ENCODE peak calls at places on chromosome 6, in four cellular contexts. One of them, this sample, is unnamed.

GRCh38 chr6:169897601-169898358 is 146.4 kb downstream of the ERMARD start:
- DNase-seq in activated T-cell treated with anti-CD3 and anti-CD28 coated beads for 24 hours: no peak
- DNase-seq in PC-9: no peak
- DNase-seq in NCI-H1417: no peak
- DNase-seq in this sample: no peak

GRCh38 chr6:41548841-41549642 is 2.9 kb downstream of the FOXP4 start:
- DNase-seq in PC-9: no peak
- DNase-seq in activated T-cell treated with anti-CD3 and anti-CD28 coated beads for 24 hours: no peak
- DNase-seq in NCI-H1417: no peak
- DNase-seq in this sample: no peak

GRCh38 chr6:133945158-133945557 is 7.9 kb upstream of the TBPL1 start:
- DNase-seq in PC-9: peak
- DNase-seq in activated T-cell treated with anti-CD3 and anti-CD28 coated beads for 24 hours: no peak
- DNase-seq in NCI-H1417: no peak
- DNase-seq in this sample: no peak

GRCh38 chr6:149483302-149483701 is 1.5 kb downstream of the ZC3H12D start:
- DNase-seq in activated T-cell treated with anti-CD3 and anti-CD28 coated beads for 24 hours: no peak
- DNase-seq in NCI-H1417: no peak
- DNase-seq in PC-9: no peak
- DNase-seq in this sample: no peak

GRCh38 chr6:116876635-116877611 is at the start of gene RFX6:
- DNase-seq in NCI-H1417: no peak
- DNase-seq in PC-9: no peak
- DNase-seq in activated T-cell treated with anti-CD3 and anti-CD28 coated beads for 24 hours: no peak
- DNase-seq in this sample: no peak

GRCh38 chr6:83536034-83536646 is 23.8 kb downstream of the PRSS35 start:
- DNase-seq in activated T-cell treated with anti-CD3 and anti-CD28 coated beads for 24 hours: peak
- DNase-seq in NCI-H1417: peak
- DNase-seq in PC-9: peak
- DNase-seq in this sample: peak

GRCh38 chr6:34671362-34671761 is 25.2 kb downstream of the ILRUN start:
- DNase-seq in NCI-H1417: no peak
- DNase-seq in activated T-cell treated with anti-CD3 and anti-CD28 coated beads for 24 hours: no peak
- DNase-seq in PC-9: no peak
- DNase-seq in this sample: no peak

GRCh38 chr6:157226026-157226639 is 97.2 kb downstream of the TMEM242 start:
- DNase-seq in NCI-H1417: no peak
- DNase-seq in PC-9: no peak
- DNase-seq in activated T-cell treated with anti-CD3 and anti-CD28 coated beads for 24 hours: no peak
- DNase-seq in this sample: no peak

GRCh38 chr6:145028144-145028818 is 707.0 kb downstream of the EPM2A start:
- DNase-seq in PC-9: peak
- DNase-seq in NCI-H1417: peak
- DNase-seq in activated T-cell treated with anti-CD3 and anti-CD28 coated beads for 24 hours: no peak
- DNase-seq in this sample: no peak

GRCh38 chr6:116764557-116764960 is 960 bp downstream of the FAM162B start:
- DNase-seq in PC-9: no peak
- DNase-seq in NCI-H1417: no peak
- DNase-seq in activated T-cell treated with anti-CD3 and anti-CD28 coated beads for 24 hours: no peak
- DNase-seq in this sample: no peak

GRCh38 chr6:150209415-150209814 is 66.6 kb downstream of the PPP1R14C start:
- DNase-seq in activated T-cell treated with anti-CD3 and anti-CD28 coated beads for 24 hours: no peak
- DNase-seq in NCI-H1417: no peak
- DNase-seq in PC-9: no peak
- DNase-seq in this sample: no peak

GRCh38 chr6:164692772-164693171 is 616.6 kb downstream of the C6orf118 start:
- DNase-seq in PC-9: no peak
- DNase-seq in activated T-cell treated with anti-CD3 and anti-CD28 coated beads for 24 hours: no peak
- DNase-seq in NCI-H1417: no peak
- DNase-seq in this sample: no peak

GRCh38 chr6:15621203-15622044 is 41.4 kb downstream of the DTNBP1 start:
- DNase-seq in PC-9: no peak
- DNase-seq in NCI-H1417: peak
- DNase-seq in activated T-cell treated with anti-CD3 and anti-CD28 coated beads for 24 hours: no peak
- DNase-seq in this sample: peak

GRCh38 chr6:11282245-11282644 is 49.8 kb upstream of the NEDD9 start:
- DNase-seq in PC-9: no peak
- DNase-seq in NCI-H1417: no peak
- DNase-seq in activated T-cell treated with anti-CD3 and anti-CD28 coated beads for 24 hours: no peak
- DNase-seq in this sample: no peak

GRCh38 chr6:132936641-132937040 is 122.3 kb downstream of the RPS12 start:
- DNase-seq in PC-9: no peak
- DNase-seq in NCI-H1417: no peak
- DNase-seq in activated T-cell treated with anti-CD3 and anti-CD28 coated beads for 24 hours: no peak
- DNase-seq in this sample: no peak

GRCh38 chr6:33807606-33808005 is 3.8 kb upstream of the MLN start:
- DNase-seq in PC-9: no peak
- DNase-seq in NCI-H1417: no peak
- DNase-seq in activated T-cell treated with anti-CD3 and anti-CD28 coated beads for 24 hours: no peak
- DNase-seq in this sample: no peak

GRCh38 chr6:52514514-52514913 is 62.3 kb downstream of the TRAM2 start:
- DNase-seq in activated T-cell treated with anti-CD3 and anti-CD28 coated beads for 24 hours: no peak
- DNase-seq in PC-9: peak
- DNase-seq in NCI-H1417: no peak
- DNase-seq in this sample: no peak

GRCh38 chr6:158150701-158151100 is 17.4 kb downstream of the SERAC1 start:
- DNase-seq in PC-9: no peak
- DNase-seq in NCI-H1417: peak
- DNase-seq in activated T-cell treated with anti-CD3 and anti-CD28 coated beads for 24 hours: no peak
- DNase-seq in this sample: no peak

GRCh38 chr6:158042245-158042798 is 60.7 kb downstream of the SYNJ2 start:
- DNase-seq in PC-9: peak
- DNase-seq in activated T-cell treated with anti-CD3 and anti-CD28 coated beads for 24 hours: no peak
- DNase-seq in NCI-H1417: no peak
- DNase-seq in this sample: no peak

GRCh38 chr6:4910060-4910746 is 93.6 kb downstream of the RPP40 start:
- DNase-seq in PC-9: no peak
- DNase-seq in NCI-H1417: peak
- DNase-seq in activated T-cell treated with anti-CD3 and anti-CD28 coated beads for 24 hours: no peak
- DNase-seq in this sample: no peak

GRCh38 chr6:80425089-80425823 is 318.8 kb downstream of the BCKDHB start:
- DNase-seq in activated T-cell treated with anti-CD3 and anti-CD28 coated beads for 24 hours: no peak
- DNase-seq in NCI-H1417: no peak
- DNase-seq in PC-9: no peak
- DNase-seq in this sample: no peak

GRCh38 chr6:111657146-111657545 is 51.5 kb upstream of the TRAF3IP2 start:
- DNase-seq in NCI-H1417: no peak
- DNase-seq in activated T-cell treated with anti-CD3 and anti-CD28 coated beads for 24 hours: no peak
- DNase-seq in PC-9: peak
- DNase-seq in this sample: no peak

This sample was measured in GDM1.